ENCODE peak calls at places on chromosomes 11 and 22, in ten cellular contexts. O is pulmonary artery endothelial cell; W is sigmoid colon; A is germinal center; V is activated CD8-positive, alpha-beta memory T cell treated with anti-CD3 and anti-CD28 coated beads for 1 hour; P is hypothalamus; Y is bronchial epithelial cell; B is stimulated activated CD4-positive, alpha-beta T cell treated with anti-CD3 and anti-CD28 coated beads, TNF-alpha, amount 100 ng/mL, for 1 hour; Q is central memory CD4-positive, alpha-beta T cell; M is DMS153. H is an unnamed sample.
A peak's percentile ranks its signal among the peaks of the same experiment; 100 is the strongest.

GRCh38 chr11:103661185-103661584 is 375.3 kb upstream of the DDI1 start:
- DNase-seq in O (no peak), W (no peak), A (no peak), V (no peak), P (no peak), Y (no peak), B (no peak), Q (no peak), M (no peak), H (no peak)

GRCh38 chr22:50302041-50302541 is 5.4 kb downstream of the PLXNB2 start:
- DNase-seq in O (no peak), W (no peak), A (no peak), V (no peak), P (no peak), Y (peak; percentile 32), B (no peak), Q (no peak), M (no peak), H (no peak)

GRCh38 chr11:118635642-118636041 is 28.2 kb downstream of the PHLDB1 start:
- DNase-seq in O (no peak), W (no peak), A (no peak), V (no peak), P (no peak), Y (no peak), B (no peak), Q (no peak), M (no peak), H (no peak)

GRCh38 chr22:20955548-20955947 is 11.5 kb upstream of the AIFM3 start:
- DNase-seq in O (no peak), W (no peak), A (no peak), V (no peak), P (no peak), Y (no peak), B (no peak), Q (no peak), M (no peak), H (no peak)

GRCh38 chr22:19244600-19245352 is 46.7 kb downstream of the CLTCL1 start:
- DNase-seq in O (no peak), W (no peak), A (no peak), V (no peak), P (no peak), Y (no peak), B (no peak), Q (no peak), M (no peak), H (no peak)

GRCh38 chr11:406796-407650 is 7.8 kb downstream of the SIGIRR start:
- DNase-seq in O (no peak), W (peak; percentile 91), A (peak; percentile 91), V (peak; percentile 86), P (peak; percentile 54), Y (peak; percentile 73), B (peak; percentile 73), Q (peak; percentile 94), M (peak; percentile 21), H (peak; percentile 26)

GRCh38 chr11:69230856-69231425 is 63.0 kb upstream of the MYEOV start:
- DNase-seq in O (no peak), W (peak; percentile 20), A (no peak), V (no peak), P (no peak), Y (no peak), B (no peak), Q (no peak), M (no peak), H (no peak)

GRCh38 chr22:46250035-46250782 is at the start of gene CDPF1:
- DNase-seq in O (peak; percentile 35), W (peak; percentile 94), A (peak; percentile 94), V (peak; percentile 76), P (peak; percentile 77), Y (peak; percentile 74), B (peak; percentile 86), Q (peak; percentile 89), M (peak; percentile 89), H (peak; percentile 24)

GRCh38 chr11:73597956-73598718 is at the start of gene FAM168A:
- DNase-seq in O (peak; percentile 90), W (peak; percentile 97), A (peak; percentile 94), V (peak; percentile 75), P (peak; percentile 93), Y (peak; percentile 89), B (peak; percentile 87), Q (peak; percentile 88), M (peak; percentile 95), H (peak; percentile 91)